ENCODE peak calls at places on chromosomes 13 and 19, in six cellular contexts. Q, W, V, I, B and E are unnamed samples.

GRCh38 chr13:90281709-90282108 is 1065.8 kb upstream of the MIR17HG start:
- DNase-seq in Q (no peak), W (no peak), V (no peak), I (no peak), B (no peak), E (no peak)

GRCh38 chr19:43423779-43424178 is 9.1 kb downstream of the TEX101 start:
- DNase-seq in Q (no peak), W (no peak), V (no peak), I (no peak), B (no peak), E (no peak)

GRCh38 chr19:16897572-16898056 is 8.8 kb downstream of the F2RL3 start:
- DNase-seq in Q (no peak), W (no peak), V (no peak), I (peak), B (no peak), E (no peak)

GRCh38 chr19:46288896-46289588 is 7.8 kb upstream of the HIF3A start:
- DNase-seq in Q (no peak), W (no peak), V (peak), I (peak), B (no peak), E (no peak)

GRCh38 chr13:83881917-83882625 is at the start of gene SLITRK1:
- DNase-seq in Q (peak), W (no peak), V (peak), I (peak), B (no peak), E (peak)

GRCh38 chr19:56217039-56217949 is 15.2 kb downstream of the ZSCAN5C start:
- DNase-seq in Q (peak), W (no peak), V (peak), I (peak), B (no peak), E (no peak)

GRCh38 chr13:80009760-80010159 is 331.2 kb downstream of the SPRY2 start:
- DNase-seq in Q (no peak), W (no peak), V (no peak), I (no peak), B (no peak), E (no peak)

GRCh38 chr13:98567140-98567539 is 9.8 kb downstream of the STK24 start:
- DNase-seq in Q (no peak), W (no peak), V (no peak), I (no peak), B (no peak), E (no peak)

GRCh38 chr13:23500858-23501257 is 67.4 kb upstream of the SACS start:
- DNase-seq in Q (no peak), W (no peak), V (no peak), I (peak), B (no peak), E (no peak)

GRCh38 chr19:7505682-7506384 is 10.1 kb upstream of the ZNF358 start:
- DNase-seq in Q (peak), W (no peak), V (no peak), I (no peak), B (no peak), E (peak)

GRCh38 chr19:33629826-33630375 is 8.1 kb downstream of the CHST8 start:
- DNase-seq in Q (no peak), W (no peak), V (no peak), I (no peak), B (no peak), E (no peak)

GRCh38 chr13:46522692-46523040 is 30.3 kb upstream of the LRCH1 start:
- DNase-seq in Q (no peak), W (no peak), V (no peak), I (no peak), B (no peak), E (no peak)

GRCh38 chr13:108218044-108218974 is at the start of gene ABHD13:
- DNase-seq in Q (peak), W (peak), V (peak), I (peak), B (peak), E (peak)

GRCh38 chr19:1217366-1217765 is 11.8 kb downstream of the STK11 start:
- DNase-seq in Q (no peak), W (no peak), V (no peak), I (no peak), B (no peak), E (no peak)

GRCh38 chr13:75196112-75196855 is 285.7 kb downstream of the TBC1D4 start:
- DNase-seq in Q (no peak), W (no peak), V (no peak), I (peak), B (no peak), E (no peak)

GRCh38 chr19:57558525-57558924 is 1.1 kb downstream of the ZNF550 start:
- DNase-seq in Q (no peak), W (no peak), V (no peak), I (peak), B (no peak), E (no peak)
- TF ChIP-seq CTCF in Q (no peak), W (no peak), V (peak), I (no peak), B (no peak), E (no peak)

DNA sequence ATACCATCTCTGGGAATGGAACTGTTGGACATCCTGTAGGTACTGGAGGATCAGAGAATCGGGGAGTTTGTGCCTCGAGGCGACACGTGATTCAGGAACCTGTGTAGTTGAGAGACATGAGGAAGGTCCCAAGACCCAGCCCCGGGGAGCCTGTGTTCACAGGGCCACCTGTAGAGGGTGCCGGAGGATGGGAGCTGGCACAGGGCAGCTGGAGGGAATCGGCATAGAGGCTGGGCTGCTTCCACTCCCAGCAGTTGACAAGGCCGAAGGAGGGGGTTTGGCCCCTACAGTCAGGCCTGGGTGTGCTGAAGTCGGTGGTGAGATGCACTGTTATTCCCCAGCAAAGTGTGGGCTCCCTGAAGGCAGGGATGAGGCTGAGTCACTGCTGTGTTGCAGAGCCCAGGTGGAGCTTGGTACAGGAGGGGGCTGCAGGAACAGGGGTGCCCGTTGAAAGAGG is 2.5 kb upstream of the ISYNA1 start:
- DNase-seq in Q (no peak), W (no peak), V (no peak), I (no peak), B (no peak), E (no peak)
- TF ChIP-seq CTCF in Q (no peak), W (no peak), V (peak), I (peak), B (peak), E (peak)

GRCh38 chr19:2546128-2547032 is 70.5 kb downstream of the GADD45B start:
- DNase-seq in Q (no peak), W (peak), V (peak), I (no peak), B (no peak), E (peak)

GRCh38 chr19:2544576-2545415 is 68.9 kb downstream of the GADD45B start:
- DNase-seq in Q (no peak), W (no peak), V (no peak), I (no peak), B (no peak), E (no peak)

GRCh38 chr19:2540646-2541454 is 64.9 kb downstream of the GADD45B start:
- DNase-seq in Q (peak), W (peak), V (peak), I (peak), B (no peak), E (peak)

GRCh38 chr19:2542341-2543069 is 66.6 kb downstream of the GADD45B start:
- DNase-seq in Q (no peak), W (no peak), V (no peak), I (no peak), B (no peak), E (no peak)

DNA sequence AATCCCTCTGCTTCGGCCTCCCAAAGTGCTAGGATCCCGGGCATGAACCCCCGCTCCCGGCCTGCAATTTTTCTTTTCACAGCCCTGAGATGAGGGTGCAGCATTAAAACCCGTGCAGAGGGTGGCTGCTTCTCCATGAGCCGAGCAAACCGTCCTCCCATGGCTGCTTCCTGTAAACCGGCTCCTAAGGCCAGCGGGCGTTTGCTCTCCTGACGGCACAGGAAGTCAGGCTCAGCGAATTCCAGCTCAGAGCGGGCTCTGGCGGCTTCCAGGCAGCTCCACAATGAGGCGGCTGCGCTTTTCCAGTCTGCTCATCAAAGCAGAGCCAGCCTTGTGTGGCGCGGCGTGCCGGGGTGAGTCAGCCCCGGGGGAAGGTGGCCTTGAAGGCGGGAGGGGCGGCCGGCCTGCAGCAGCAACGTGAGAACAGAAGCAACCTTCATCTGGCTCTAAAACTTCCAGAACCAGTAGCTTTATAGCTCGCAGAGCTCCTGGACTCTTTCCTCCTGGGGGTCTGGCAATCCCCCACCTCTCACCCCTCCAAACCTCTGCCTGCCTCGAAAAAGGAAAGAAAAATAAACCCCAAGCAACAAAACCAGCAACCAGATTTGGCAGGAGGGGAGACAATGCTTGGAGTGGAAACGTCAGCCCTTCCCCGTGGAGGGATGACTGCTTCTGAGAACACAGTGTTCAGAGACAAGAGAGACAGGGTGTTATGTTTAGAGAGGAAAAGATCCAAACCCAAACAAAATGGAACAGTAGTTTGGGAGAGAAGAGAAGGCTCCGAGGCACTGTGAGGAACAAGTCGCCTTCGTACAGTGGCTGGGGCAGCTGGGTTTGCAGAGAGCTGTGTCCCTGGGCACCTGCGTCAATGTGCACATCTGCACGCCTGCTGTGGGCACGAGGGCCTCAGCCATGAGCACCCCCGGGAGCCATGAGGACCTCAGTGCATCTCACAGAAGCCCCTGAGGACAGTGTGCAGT is 67.8 kb downstream of the GADD45B start:
- DNase-seq in Q (peak), W (peak), V (peak), I (peak), B (peak), E (peak)
- TF ChIP-seq CTCF in Q (no peak), W (no peak), V (peak), I (peak), B (no peak), E (no peak)

DNA sequence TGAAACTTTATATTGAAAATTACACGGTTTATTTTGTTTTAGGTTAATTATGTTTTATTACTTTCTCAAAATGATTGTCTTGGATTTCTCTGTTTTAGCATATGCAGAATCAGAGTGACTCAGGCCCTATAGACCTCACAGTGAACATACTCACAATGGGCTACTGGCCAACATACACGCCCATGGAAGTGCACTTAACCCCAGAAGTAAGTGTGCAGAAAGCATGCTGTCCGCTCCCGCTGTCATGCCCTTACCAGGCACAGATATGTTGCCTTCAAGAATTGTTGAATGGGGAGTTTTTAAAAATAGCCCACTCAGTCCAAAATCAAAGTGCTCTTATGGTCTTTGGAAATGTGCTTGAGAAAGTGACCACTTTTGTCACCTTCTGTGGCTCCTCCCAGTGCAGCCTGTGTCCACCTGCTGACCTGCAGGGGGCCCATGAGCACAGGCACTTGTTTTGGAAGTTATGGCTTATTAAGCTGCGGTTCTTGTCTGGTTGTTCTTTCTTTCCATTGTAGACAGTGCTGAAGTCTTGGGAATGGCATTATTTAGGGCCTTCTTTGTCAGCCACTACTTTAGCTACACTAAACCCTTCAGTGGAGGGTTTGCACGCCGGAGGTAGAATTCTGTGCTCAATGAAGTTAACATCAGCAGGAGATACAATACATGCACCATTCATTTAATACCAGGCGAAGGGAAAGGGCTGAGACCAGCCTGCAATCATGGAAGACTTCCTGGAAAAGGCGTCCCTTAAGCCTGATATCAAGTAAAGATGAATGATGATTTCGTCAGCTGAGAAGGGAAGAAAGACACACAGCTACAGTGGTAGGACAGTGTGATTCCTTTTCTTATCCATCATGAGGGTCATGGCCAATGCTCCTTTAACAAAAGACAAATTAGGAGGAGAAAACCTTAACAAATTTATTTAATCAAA is 36.7 kb downstream of the CUL4A start:
- DNase-seq in Q (peak), W (no peak), V (no peak), I (peak), B (no peak), E (no peak)
- TF ChIP-seq CTCF in Q (no peak), W (no peak), V (peak), I (peak), B (no peak), E (peak)

DNA sequence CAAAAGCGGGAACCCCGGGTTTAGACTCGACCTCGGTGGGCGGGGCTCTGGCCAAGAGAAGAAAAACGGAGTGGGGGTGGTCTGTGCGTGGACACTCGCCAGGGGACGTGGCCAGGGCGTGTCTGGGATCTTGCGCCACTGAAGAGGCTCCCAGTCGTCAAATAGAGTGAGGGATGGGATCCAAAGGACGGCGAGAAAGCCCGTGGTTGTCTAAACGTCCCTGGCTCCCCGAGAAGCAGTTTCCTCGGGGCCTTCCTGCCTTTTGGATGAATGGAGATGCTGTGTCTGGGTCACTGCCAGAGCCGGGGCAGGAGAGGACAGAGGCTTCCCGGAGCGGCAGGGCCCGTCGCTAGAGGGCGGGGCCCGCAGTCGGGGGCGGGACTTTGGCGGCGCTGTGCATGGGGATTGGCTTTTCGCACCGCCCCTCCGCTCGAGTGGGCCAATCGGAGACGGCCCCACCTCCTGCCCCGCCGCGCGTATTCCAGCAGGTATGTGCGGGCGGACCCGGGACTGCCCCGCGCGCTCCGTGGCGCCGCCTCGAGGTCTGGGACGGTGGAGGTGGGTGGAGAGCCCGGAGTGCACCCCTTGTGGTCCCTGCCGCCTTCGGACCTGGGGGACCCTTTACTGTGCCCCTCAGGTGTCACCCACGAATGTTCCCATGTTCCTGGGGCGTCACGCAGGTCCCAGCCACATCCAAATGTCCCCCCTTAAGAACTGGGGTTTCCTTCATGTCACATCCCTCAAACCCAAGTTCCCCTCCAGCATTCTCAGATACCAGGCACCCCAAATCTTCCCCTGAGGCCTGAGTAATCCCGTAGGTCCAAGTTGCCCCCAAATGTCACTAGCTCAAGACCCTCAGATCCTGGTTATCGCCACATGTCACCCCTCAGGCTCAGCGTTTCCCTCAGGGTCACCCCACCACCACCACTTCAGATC is 38.4 kb downstream of the ZSWIM4 start:
- DNase-seq in Q (peak), W (peak), V (peak), I (peak), B (peak), E (peak)
- TF ChIP-seq CTCF in Q (peak), W (peak), V (peak), I (no peak), B (peak), E (peak)

GRCh38 chr19:36172852-36173251 is 20.6 kb upstream of the COX7A1 start:
- DNase-seq in Q (no peak), W (no peak), V (no peak), I (no peak), B (no peak), E (no peak)
- TF ChIP-seq CTCF in Q (no peak), W (no peak), V (no peak), I (no peak), B (no peak), E (no peak)

DNA sequence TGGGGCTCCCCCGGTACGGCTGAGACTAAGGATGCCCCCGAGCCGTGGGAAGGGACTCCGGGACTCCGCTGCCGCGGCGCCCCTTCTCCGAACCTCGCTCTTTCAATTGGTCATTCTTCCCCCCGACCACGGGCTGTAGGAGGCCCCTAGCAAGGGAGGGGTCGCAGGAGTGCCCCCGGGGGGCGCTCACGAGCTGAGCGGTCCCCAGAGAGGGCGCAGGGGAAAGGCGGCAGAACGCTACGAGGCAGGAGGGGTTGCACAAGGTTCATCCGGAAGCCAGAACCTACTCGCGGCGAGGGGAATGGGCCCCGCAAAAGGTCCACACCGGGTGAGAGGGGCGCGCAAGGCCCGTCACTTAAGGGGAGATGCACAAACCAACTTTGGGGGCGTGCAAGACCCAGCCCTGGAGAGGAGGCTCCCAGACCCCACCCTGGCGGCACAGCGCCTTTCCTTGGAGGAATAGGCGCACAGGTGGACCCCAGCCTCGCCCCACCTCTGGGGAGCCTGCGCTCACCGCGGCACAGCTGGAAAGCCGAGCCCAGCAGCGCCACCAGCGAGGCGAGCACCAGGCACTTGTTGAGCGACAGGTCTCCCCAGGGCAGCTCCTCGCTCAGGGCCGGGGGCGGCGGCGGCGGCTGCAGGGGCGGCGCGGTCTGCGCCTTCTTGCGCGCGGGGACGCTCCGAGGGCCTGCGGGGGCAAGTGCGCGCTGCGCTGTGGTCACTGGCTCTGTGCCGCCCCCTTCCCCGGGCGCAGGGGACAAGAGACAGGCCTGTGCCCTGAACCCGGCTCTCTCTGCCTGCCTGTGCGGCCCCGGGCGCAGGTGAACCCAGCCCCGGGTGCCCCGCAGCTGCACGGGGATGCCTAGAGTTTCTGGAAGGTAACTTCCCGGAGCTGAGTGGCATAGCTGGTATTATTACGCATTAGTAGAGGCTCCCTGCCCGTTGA is 2.8 kb downstream of the JSRP1 start:
- DNase-seq in Q (no peak), W (no peak), V (no peak), I (no peak), B (peak), E (peak)
- TF ChIP-seq CTCF in Q (peak), W (no peak), V (peak), I (no peak), B (peak), E (peak)

DNA sequence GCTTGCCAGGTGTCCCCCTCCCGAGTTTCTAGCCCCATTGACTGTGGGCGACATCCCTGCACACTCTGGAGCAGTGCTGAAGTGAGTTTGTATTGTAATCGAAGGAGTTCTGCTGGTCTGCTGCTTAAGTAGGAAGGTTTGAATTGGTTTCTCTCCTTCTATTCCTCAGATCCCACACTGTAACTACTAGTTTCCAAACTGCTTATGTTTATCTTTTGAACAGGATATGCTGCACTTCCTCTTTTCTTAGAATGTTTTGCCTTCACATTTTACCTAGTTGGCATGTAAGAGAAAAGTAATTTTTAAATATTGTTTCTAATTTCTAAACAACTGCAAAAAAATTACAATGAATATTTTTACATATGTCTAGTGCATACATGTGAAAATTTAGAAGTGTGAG is 511.8 kb downstream of the KLF12 start:
- DNase-seq in Q (no peak), W (no peak), V (no peak), I (no peak), B (no peak), E (no peak)
- TF ChIP-seq CTCF in Q (no peak), W (no peak), V (no peak), I (no peak), B (no peak), E (no peak)